ENCODE peak calls at places on chromosome 10, in five cellular contexts. B, Z, R, C and E are unnamed samples.
A peak's percentile ranks its signal among the peaks of the same experiment; 100 is the strongest.

GRCh38 chr10:27252267-27253000 is 11.8 kb upstream of the ACBD5 start:
- DNase-seq in Z (peak; percentile 82), B (peak; percentile 46), R (peak; percentile 57), C (peak; percentile 81), E (peak; percentile 82)

GRCh38 chr10:111475720-111476119 is 398.9 kb downstream of the ADRA2A start:
- DNase-seq in Z (no peak), C (no peak), R (no peak), B (no peak), E (no peak)

GRCh38 chr10:86151613-86152012 is 215.0 kb downstream of the GRID1 start:
- DNase-seq in Z (no peak), B (no peak), C (no peak), R (no peak), E (no peak)

GRCh38 chr10:93224005-93224779 is 150.5 kb downstream of the CYP26A1 start:
- DNase-seq in R (no peak), C (no peak), Z (no peak), B (no peak), E (no peak)

GRCh38 chr10:44382131-44382858 is 2.6 kb downstream of the CXCL12 start:
- DNase-seq in Z (peak; percentile 36), B (no peak), R (peak; percentile 50), C (no peak), E (no peak)

GRCh38 chr10:78416031-78416800 is 382.6 kb downstream of the RPS24 start:
- DNase-seq in C (no peak), R (no peak), B (no peak), Z (no peak), E (no peak)

GRCh38 chr10:85946713-85947326 is 419.8 kb downstream of the GRID1 start:
- DNase-seq in Z (no peak), C (no peak), B (peak; percentile 58), R (no peak), E (no peak)

GRCh38 chr10:20596065-20596760 is 300.9 kb downstream of the NEBL start:
- DNase-seq in C (no peak), Z (no peak), B (no peak), R (no peak), E (no peak)

GRCh38 chr10:60384708-60385398 is 4.8 kb downstream of the ANK3 start:
- DNase-seq in Z (no peak), R (no peak), C (no peak), B (no peak), E (no peak)

GRCh38 chr10:78717200-78717599 is 351.6 kb upstream of the ZMIZ1 start:
- DNase-seq in C (no peak), Z (peak; percentile 14), B (no peak), R (no peak), E (no peak)

GRCh38 chr10:127148933-127149220 is 47.5 kb downstream of the INSYN2A start:
- DNase-seq in C (no peak), R (no peak), Z (no peak), B (no peak), E (no peak)

GRCh38 chr10:62261666-62262065 is 7.0 kb downstream of the RTKN2 start:
- DNase-seq in R (no peak), Z (no peak), B (no peak), C (no peak), E (no peak)

GRCh38 chr10:80168679-80169380 is 36.3 kb downstream of the PLAC9 start:
- DNase-seq in Z (peak; percentile 67), R (peak; percentile 29), B (peak; percentile 24), C (no peak), E (peak; percentile 25)

GRCh38 chr10:90675621-90676020 is 182.2 kb downstream of the HTR7 start:
- DNase-seq in R (no peak), C (no peak), Z (no peak), B (no peak), E (no peak)

GRCh38 chr10:43846187-43846680 is 197.6 kb upstream of the ZNF32 start:
- DNase-seq in C (no peak), B (no peak), R (no peak), Z (no peak), E (peak; percentile 9)

GRCh38 chr10:114045071-114045737 is 1.5 kb downstream of the ADRB1 start:
- DNase-seq in B (no peak), C (no peak), R (peak; percentile 75), Z (peak; percentile 60), E (no peak)

GRCh38 chr10:44960482-44961230 is 1.1 kb downstream of the RASSF4 start:
- DNase-seq in B (peak; percentile 36), Z (no peak), R (no peak), C (no peak), E (no peak)

GRCh38 chr10:103278862-103279298 is 1.9 kb downstream of the INA start:
- DNase-seq in R (peak; percentile 90), B (peak; percentile 16), C (no peak), Z (peak; percentile 44), E (peak; percentile 33)

DNA sequence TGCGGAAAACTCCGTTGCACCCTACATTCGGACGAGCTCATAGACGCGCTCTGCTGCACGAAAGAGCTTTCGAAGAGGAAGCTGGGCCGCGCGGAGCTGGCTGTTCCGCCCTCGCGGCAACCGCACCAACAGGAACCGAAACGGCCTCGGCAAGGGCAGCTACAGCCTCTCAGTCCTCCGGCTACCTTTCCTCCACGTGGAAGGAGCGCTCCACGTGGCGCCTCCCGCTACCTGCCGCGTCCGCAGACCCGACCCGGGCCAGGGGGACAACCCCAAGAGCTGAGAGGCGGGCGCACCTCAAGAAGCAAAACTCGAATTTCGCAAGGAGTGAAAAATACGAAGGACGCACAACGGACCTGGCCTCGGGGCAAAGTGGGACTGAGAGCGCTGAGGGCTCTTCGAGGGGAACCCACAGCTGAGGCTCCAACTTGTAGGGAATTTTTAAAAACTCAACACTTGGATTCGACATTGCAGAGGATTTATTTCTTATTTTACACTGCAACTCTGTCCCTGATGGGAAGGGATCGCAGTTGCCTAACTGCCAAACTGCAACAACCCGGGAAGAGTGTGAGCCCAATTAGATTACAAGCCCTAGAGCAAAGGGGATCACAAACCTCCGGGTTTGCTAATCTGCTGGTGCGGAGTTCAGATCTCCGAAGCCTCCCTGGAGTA is 1.4 kb downstream of the HPSE2 start:
- DNase-seq in B (peak; percentile 94), R (peak; percentile 79), C (peak; percentile 9), Z (peak; percentile 20), E (no peak)
- H3K27me3 ChIP-seq in B (peaks cover 5% of the 10 kb centered on the region), R (peaks cover 100% of the 10 kb centered on the region), C (peaks cover 11% of the 10 kb centered on the region), Z (no peaks in the 10 kb centered on the region), E (peaks cover 79% of the 10 kb centered on the region)

GRCh38 chr10:14396441-14397048 is 65.8 kb upstream of the FRMD4A start:
- DNase-seq in Z (no peak), C (no peak), R (no peak), B (no peak), E (no peak)
- TF ChIP-seq CTCF in Z (peak; percentile 39), C (no peak), R (peak; percentile 54), B (peak; percentile 24), E (peak; percentile 12)

GRCh38 chr10:100357073-100357858 is 10.2 kb downstream of the SCD start:
- DNase-seq in R (no peak), B (no peak), C (no peak), Z (no peak), E (no peak)

GRCh38 chr10:100353770-100354485 is 6.9 kb downstream of the SCD start:
- DNase-seq in Z (no peak), B (no peak), R (no peak), C (no peak), E (no peak)

GRCh38 chr10:100355069-100355468 is 8.0 kb downstream of the SCD start:
- DNase-seq in R (no peak), C (no peak), B (no peak), Z (no peak), E (no peak)

GRCh38 chr10:100359030-100359432 is 12.0 kb downstream of the SCD start:
- DNase-seq in R (no peak), B (no peak), Z (no peak), C (no peak), E (no peak)

DNA sequence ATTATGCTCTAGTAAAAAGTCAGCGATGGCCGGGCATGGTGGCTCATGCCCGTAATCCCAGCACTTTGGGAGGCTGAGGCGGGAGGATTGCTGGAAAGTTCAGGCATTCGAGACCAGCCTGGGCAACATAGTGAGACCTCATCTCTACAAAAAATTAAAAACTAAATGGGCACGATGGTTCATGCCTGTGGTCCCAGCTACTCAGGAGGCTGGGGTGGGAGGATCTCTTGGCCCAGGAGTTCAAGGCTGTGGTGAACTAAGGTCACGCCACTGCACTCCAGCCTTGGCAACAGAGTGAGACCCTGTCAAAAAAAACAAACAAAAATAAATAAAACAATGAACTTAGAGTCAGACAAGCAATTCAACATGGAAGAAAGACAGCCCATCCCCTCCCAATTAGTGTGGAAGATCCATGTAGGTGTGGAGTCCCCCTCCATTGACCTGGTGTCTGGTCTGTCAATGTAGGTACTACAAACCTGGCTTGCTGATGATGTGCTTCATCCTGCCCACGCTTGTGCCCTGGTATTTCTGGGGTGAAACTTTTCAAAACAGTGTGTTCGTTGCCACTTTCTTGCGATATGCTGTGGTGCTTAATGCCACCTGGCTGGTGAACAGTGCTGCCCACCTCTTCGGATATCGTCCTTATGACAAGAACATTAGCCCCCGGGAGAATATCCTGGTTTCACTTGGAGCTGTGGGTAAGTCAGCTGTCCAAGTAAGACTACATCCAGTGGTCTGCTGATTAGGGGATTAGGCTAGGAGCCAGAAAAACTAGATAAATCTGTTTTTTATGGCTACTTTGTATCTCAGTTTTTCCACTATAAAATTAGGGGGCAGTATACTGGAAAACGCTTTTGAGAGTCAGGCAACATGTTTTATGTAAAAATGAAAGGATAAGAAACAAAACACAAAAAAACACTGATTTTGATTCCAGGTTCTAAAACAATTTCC is 9.3 kb downstream of the SCD start:
- DNase-seq in B (no peak), R (no peak), Z (no peak), C (no peak), E (no peak)
- H3K27ac ChIP-seq in B (no peak overlapping the region), R (no peak overlapping the region), Z (no peak overlapping the region), C (no peak overlapping the region), E (no peak overlapping the region)

DNA sequence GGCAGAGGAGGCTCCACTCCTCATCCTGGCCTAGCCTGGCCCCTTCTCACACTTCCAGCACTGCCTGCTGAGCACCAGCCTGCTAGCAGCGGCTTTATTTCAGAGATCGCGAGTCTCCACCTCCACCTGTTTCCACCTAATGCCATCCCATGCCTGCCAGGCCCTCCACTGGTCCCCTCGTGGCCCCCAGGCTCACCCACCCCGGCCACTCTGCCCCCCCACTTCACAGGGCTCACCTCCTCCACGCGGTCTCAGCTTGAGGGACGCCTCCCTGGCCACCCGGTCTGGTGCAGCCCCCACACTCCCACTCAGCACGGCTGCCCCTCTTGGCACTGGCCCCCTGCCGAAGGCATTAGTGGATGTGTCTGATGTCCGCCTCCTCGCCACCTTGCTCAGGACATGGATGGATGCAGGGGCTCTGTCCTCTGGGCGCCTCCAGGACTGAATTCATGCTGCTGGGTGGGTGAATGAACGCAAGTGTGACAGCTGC is 3.8 kb upstream of the NKX6-2 start:
- DNase-seq in Z (no peak), C (no peak), B (no peak), R (no peak), E (no peak)
- H3K27me3 ChIP-seq in Z (no peaks in the 10 kb centered on the region), C (no peaks in the 10 kb centered on the region), B (no peaks in the 10 kb centered on the region), R (peaks cover 83% of the 10 kb centered on the region), E (peaks cover 48% of the 10 kb centered on the region)